ENCODE peak calls at places on chromosomes 11 and 22, in four cellular contexts. X is cardiac muscle cell; N is cardiac fibroblast; F is CD8-positive, alpha-beta memory T cell. S is an unnamed sample.

GRCh38 chr11:46889251-46889650 is 29.1 kb downstream of the LRP4 start:
- DNase-seq in X (no peak), N (no peak), F (no peak), S (no peak)

GRCh38 chr22:36560001-36560400 is 31.0 kb upstream of the EIF3D start:
- DNase-seq in X (no peak), N (no peak), F (no peak), S (no peak)

GRCh38 chr11:34809191-34810106 is 106.7 kb downstream of the APIP start:
- DNase-seq in F (no peak), N (peak; percentile 47), X (no peak), S (no peak)

GRCh38 chr11:11621881-11622706 is at the start of gene GALNT18:
- DNase-seq in F (peak; percentile 20), N (peak; percentile 87), X (peak; percentile 98), S (peak; percentile 74)

GRCh38 chr11:62574363-62575057 is 819 bp upstream of the EEF1G start:
- DNase-seq in X (no peak), F (no peak), N (peak; percentile 37), S (no peak)

GRCh38 chr11:102760355-102761035 is 19.9 kb downstream of the MMP10 start:
- DNase-seq in F (no peak), N (peak; percentile 97), X (no peak), S (peak; percentile 42)

GRCh38 chr22:32034275-32034674 is 8.8 kb upstream of the SLC5A1 start:
- DNase-seq in N (no peak), F (no peak), X (no peak), S (no peak)

GRCh38 chr11:45899086-45899447 is 8.0 kb downstream of the FREY1 start:
- DNase-seq in N (no peak), F (no peak), X (no peak), S (no peak)

GRCh38 chr22:20524004-20524481 is 16.6 kb downstream of the MED15 start:
- DNase-seq in F (no peak), X (no peak), N (peak; percentile 36), S (no peak)

GRCh38 chr22:42334875-42335512 is 64.5 kb upstream of the TCF20 start:
- DNase-seq in F (no peak), X (no peak), N (no peak), S (no peak)

GRCh38 chr11:103988595-103988969 is 47.9 kb upstream of the DDI1 start:
- DNase-seq in N (peak; percentile 33), X (no peak), F (no peak), S (peak; percentile 37)

GRCh38 chr11:126174816-126175215 is 36.6 kb downstream of the RPUSD4 start:
- DNase-seq in N (no peak), X (no peak), F (no peak), S (no peak)

GRCh38 chr22:47123827-47124442 is 361.5 kb downstream of the TBC1D22A start:
- DNase-seq in F (no peak), N (no peak), X (no peak), S (no peak)

GRCh38 chr22:28418063-28418462 is 261.6 kb downstream of the TTC28 start:
- DNase-seq in F (no peak), X (no peak), N (no peak), S (no peak)

GRCh38 chr11:134019500-134019899 is 49.4 kb upstream of the JAM3 start:
- DNase-seq in N (no peak), X (no peak), F (no peak), S (no peak)

GRCh38 chr11:112012877-112013276 is 12.3 kb upstream of the DLAT start:
- DNase-seq in N (peak; percentile 81), F (no peak), X (no peak), S (peak; percentile 26)

GRCh38 chr11:56990702-56991101 is 2.0 kb downstream of the OR5AK2 start:
- DNase-seq in F (no peak), N (no peak), X (no peak), S (no peak)

GRCh38 chr11:12761029-12761428 is 86.8 kb downstream of the TEAD1 start:
- DNase-seq in N (peak; percentile 61), F (no peak), X (no peak), S (no peak)

GRCh38 chr11:36131719-36132349 is 157.4 kb downstream of the COMMD9 start:
- DNase-seq in N (peak; percentile 75), X (peak; percentile 60), F (no peak), S (no peak)

GRCh38 chr11:102552020-102552419 is 21.5 kb upstream of the MMP7 start:
- DNase-seq in X (no peak), F (no peak), N (no peak), S (no peak)

GRCh38 chr22:22070371-22070824 is 87.8 kb upstream of the TOP3B start:
- DNase-seq in N (no peak), X (no peak), F (no peak), S (no peak)

GRCh38 chr11:10076458-10077141 is 217.4 kb downstream of the SBF2 start:
- DNase-seq in F (no peak), X (peak; percentile 52), N (peak; percentile 54), S (peak; percentile 53)

GRCh38 chr11:75140269-75141138 is 10.4 kb upstream of the SLCO2B1 start:
- DNase-seq in N (peak; percentile 47), X (peak; percentile 60), F (peak; percentile 67), S (no peak)

GRCh38 chr11:47502767-47503166 is 50.2 kb downstream of the CELF1 start:
- DNase-seq in X (no peak), N (no peak), F (no peak), S (no peak)

GRCh38 chr11:44680982-44681597 is 45.7 kb upstream of the TSPAN18 start:
- DNase-seq in N (no peak), F (peak; percentile 36), X (no peak), S (no peak)

GRCh38 chr22:44271010-44271500 is 41.7 kb downstream of the SHISAL1 start:
- DNase-seq in X (no peak), N (no peak), F (no peak), S (no peak)

GRCh38 chr11:2574553-2575535 is 125.0 kb downstream of the KCNQ1OT1 start:
- DNase-seq in X (no peak), N (no peak), F (no peak), S (no peak)

GRCh38 chr11:1197886-1198765 is 24.7 kb upstream of the MUC5B start:
- DNase-seq in N (no peak), X (no peak), F (no peak), S (no peak)

GRCh38 chr11:14148653-14149273 is 186.2 kb downstream of the SPON1 start:
- DNase-seq in F (no peak), X (peak; percentile 49), N (peak; percentile 41), S (peak; percentile 6)

GRCh38 chr22:39237276-39238123 is 7.3 kb downstream of the PDGFB start:
- DNase-seq in F (no peak), N (no peak), X (no peak), S (no peak)

GRCh38 chr11:117075186-117075585 is 23.0 kb downstream of the SIK3 start:
- DNase-seq in N (no peak), X (no peak), F (no peak), S (no peak)

GRCh38 chr22:19876941-19877625 is 22.4 kb upstream of the GNB1L start:
- DNase-seq in N (no peak), F (no peak), X (no peak), S (no peak)

GRCh38 chr11:898540-899190 is 11.9 kb downstream of the CHID1 start:
- DNase-seq in X (peak; percentile 41), F (no peak), N (peak; percentile 11), S (no peak)

GRCh38 chr11:120563698-120564572 is 52.4 kb downstream of the GRIK4 start:
- DNase-seq in F (no peak), N (no peak), X (peak; percentile 42), S (no peak)
- H3K4me3 ChIP-seq in F (no peak overlapping the region), N (no peak overlapping the region), X (peak overlapping the region; percentile 24), S (peak overlapping the region; percentile 35)

GRCh38 chr22:49535126-49535525 is 292.5 kb downstream of the BRD1 start:
- DNase-seq in N (no peak), X (no peak), F (no peak), S (no peak)

GRCh38 chr22:49534386-49534785 is 293.3 kb downstream of the BRD1 start:
- DNase-seq in N (no peak), F (no peak), X (no peak), S (no peak)

GRCh38 chr22:49535527-49536125 is 292.0 kb downstream of the BRD1 start:
- DNase-seq in X (no peak), N (no peak), F (no peak), S (no peak)

GRCh38 chr22:49532831-49533802 is 294.6 kb downstream of the BRD1 start:
- DNase-seq in F (no peak), N (no peak), X (no peak), S (no peak)

GRCh38 chr22:49533886-49534285 is 293.8 kb downstream of the BRD1 start:
- DNase-seq in X (no peak), F (no peak), N (no peak), S (no peak)
- H3K4me3 ChIP-seq in X (no peak overlapping the region), F (no peak overlapping the region), N (no peak overlapping the region), S (no peak overlapping the region)

GRCh38 chr11:15839061-15839460 is 517.3 kb downstream of the SOX6 start:
- DNase-seq in N (no peak), X (no peak), F (no peak), S (no peak)

GRCh38 chr11:15842345-15842744 is 514.0 kb downstream of the SOX6 start:
- DNase-seq in F (no peak), N (no peak), X (no peak), S (no peak)

GRCh38 chr11:15841898-15842297 is 514.4 kb downstream of the SOX6 start:
- DNase-seq in F (no peak), X (peak; percentile 31), N (no peak), S (no peak)

GRCh38 chr11:15845261-15845660 is 511.1 kb downstream of the SOX6 start:
- DNase-seq in F (no peak), N (no peak), X (no peak), S (peak; percentile 49)

GRCh38 chr11:15843309-15843857 is 513.0 kb downstream of the SOX6 start:
- DNase-seq in N (no peak), X (no peak), F (no peak), S (peak; percentile 73)
- H3K4me3 ChIP-seq in N (no peak overlapping the region), X (no peak overlapping the region), F (no peak overlapping the region), S (no peak overlapping the region)

DNA sequence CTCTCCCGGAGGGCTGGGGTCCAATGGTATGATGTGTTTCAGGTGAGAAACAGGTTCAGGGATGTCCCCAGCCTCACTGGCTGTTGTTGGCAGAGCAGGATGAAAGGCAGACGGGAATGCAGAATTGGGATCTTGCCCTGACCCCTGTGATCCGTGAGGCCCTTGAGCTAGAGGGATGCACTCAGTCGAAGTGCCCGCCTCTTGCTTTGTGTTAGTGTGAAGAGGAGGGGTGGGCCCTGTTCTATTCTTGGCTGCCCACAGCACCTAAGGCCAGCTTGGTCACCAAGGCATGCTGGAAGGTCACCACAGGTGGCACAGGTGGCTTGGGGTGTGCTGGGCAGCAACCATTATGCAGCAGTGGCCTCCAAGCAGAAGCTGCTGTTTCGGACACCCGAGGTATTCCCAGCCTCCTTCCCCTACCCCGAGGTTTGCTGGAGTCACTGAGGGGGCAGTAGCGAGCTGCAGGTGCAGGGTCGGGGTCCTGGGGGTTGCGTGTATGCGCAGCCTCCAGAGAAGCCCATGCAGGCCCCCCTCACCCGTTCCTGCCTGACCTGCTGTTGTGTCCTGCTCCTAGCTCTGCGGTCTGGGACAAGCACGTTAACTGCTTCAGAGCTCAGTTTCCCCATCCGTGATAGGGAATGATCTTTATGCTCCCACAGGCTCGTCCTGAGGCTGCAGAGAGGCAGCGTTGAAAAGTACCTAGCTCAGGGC is 12.9 kb downstream of the LRP5 start:
- DNase-seq in N (no peak), X (no peak), F (no peak), S (no peak)
- H3K4me3 ChIP-seq in N (no peak overlapping the region), X (no peak overlapping the region), F (no peak overlapping the region), S (no peak overlapping the region)

GRCh38 chr11:95152878-95153856 is 63.5 kb downstream of the ENDOD1 start:
- DNase-seq in N (no peak), F (no peak), X (no peak), S (no peak)
- H3K4me3 ChIP-seq in N (no peak overlapping the region), F (peak overlapping the region; percentile 44), X (no peak overlapping the region), S (no peak overlapping the region)

S was measured in astrocyte of the cerebellum.